ENCODE peak calls at places on chromosomes 12 and 14, in four cellular contexts. M, Z, S and N are unnamed samples.

GRCh38 chr12:124625867-124626675 is 58.7 kb upstream of the NCOR2 start:
- ATAC-seq in S (no peak), Z (peak; percentile 95), M (peak; percentile 80), N (peak; percentile 91)

GRCh38 chr14:95222870-95223398 is 65.6 kb upstream of the DICER1 start:
- ATAC-seq in S (no peak), Z (no peak), M (no peak), N (no peak)

GRCh38 chr12:47032644-47033043 is 46.8 kb upstream of the PCED1B start:
- ATAC-seq in M (peak; percentile 86), S (peak; percentile 82), Z (peak; percentile 80), N (peak; percentile 58)

GRCh38 chr12:26846419-26846818 is 13.4 kb upstream of the ITPR2 start:
- ATAC-seq in S (peak; percentile 69), Z (no peak), M (no peak), N (no peak)

GRCh38 chr12:75526655-75527511 is 15.5 kb upstream of the KRR1 start:
- ATAC-seq in Z (peak; percentile 86), M (peak; percentile 70), S (peak; percentile 98), N (no peak)

GRCh38 chr12:120851444-120851843 is 52.7 kb downstream of the SPPL3 start:
- ATAC-seq in S (peak; percentile 76), Z (no peak), M (no peak), N (no peak)

GRCh38 chr14:95200404-95200803 is 43.1 kb upstream of the DICER1 start:
- ATAC-seq in Z (no peak), M (no peak), S (peak; percentile 39), N (no peak)

GRCh38 chr14:88802596-88802995 is 9.8 kb upstream of the EML5 start:
- ATAC-seq in S (no peak), Z (no peak), M (no peak), N (no peak)

GRCh38 chr12:26188132-26188531 is 7.2 kb upstream of the SSPN start:
- ATAC-seq in S (peak; percentile 46), Z (no peak), M (no peak), N (no peak)

GRCh38 chr12:15931590-15932053 is 20.5 kb downstream of the DERA start:
- ATAC-seq in S (peak; percentile 80), M (no peak), Z (peak; percentile 70), N (no peak)

GRCh38 chr12:32435921-32436710 is 36.8 kb downstream of the FGD4 start:
- ATAC-seq in S (no peak), M (no peak), Z (peak; percentile 48), N (no peak)

GRCh38 chr14:50099335-50099734 is 17.0 kb downstream of the VCPKMT start:
- ATAC-seq in S (no peak), M (no peak), Z (peak; percentile 33), N (no peak)

GRCh38 chr14:51430079-51430478 is 190.0 kb downstream of the TMX1 start:
- ATAC-seq in M (no peak), S (no peak), Z (no peak), N (no peak)

GRCh38 chr14:49637534-49638078 is 2.6 kb upstream of the DNAAF2 start:
- ATAC-seq in Z (no peak), M (no peak), S (no peak), N (no peak)

GRCh38 chr12:112762753-112763152 is 28.8 kb upstream of the RPH3A start:
- ATAC-seq in Z (no peak), S (no peak), M (no peak), N (no peak)

GRCh38 chr12:120092531-120093335 is 23.8 kb downstream of the RAB35 start:
- ATAC-seq in Z (peak; percentile 9), M (no peak), S (no peak), N (no peak)

GRCh38 chr12:113439606-113440030 is 17.4 kb downstream of the SDSL start:
- ATAC-seq in S (peak; percentile 48), Z (peak; percentile 91), M (peak; percentile 86), N (no peak)

GRCh38 chr14:75522224-75522764 is at the start of gene BATF:
- ATAC-seq in M (no peak), S (peak; percentile 58), Z (no peak), N (peak; percentile 15)

GRCh38 chr12:64747681-64748080 is 11.5 kb downstream of the GNS start:
- ATAC-seq in M (no peak), S (no peak), Z (no peak), N (no peak)

GRCh38 chr12:128661216-128661550 is 162.6 kb downstream of the SLC15A4 start:
- ATAC-seq in M (no peak), S (no peak), Z (no peak), N (no peak)

GRCh38 chr12:54144738-54145137 is 44.0 kb downstream of the SMUG1 start:
- ATAC-seq in Z (no peak), M (no peak), S (no peak), N (no peak)

GRCh38 chr12:26513357-26514043 is 318.1 kb downstream of the SSPN start:
- ATAC-seq in S (no peak), Z (no peak), M (no peak), N (no peak)

GRCh38 chr14:50750323-50750722 is 80.6 kb downstream of the NIN start:
- ATAC-seq in S (no peak), M (no peak), Z (no peak), N (no peak)

GRCh38 chr12:109393437-109394345 is 46.0 kb downstream of the MYO1H start:
- ATAC-seq in Z (peak; percentile 87), M (peak; percentile 80), S (peak; percentile 78), N (peak; percentile 75)

GRCh38 chr14:37034410-37035285 is 137.8 kb downstream of the SLC25A21 start:
- ATAC-seq in S (no peak), M (no peak), Z (no peak), N (no peak)

GRCh38 chr12:131239384-131240094 is 285.8 kb downstream of the ADGRD1 start:
- ATAC-seq in Z (no peak), S (peak; percentile 91), M (peak; percentile 16), N (no peak)

GRCh38 chr14:49940805-49941421 is 48.0 kb downstream of the ARF6 start:
- ATAC-seq in Z (no peak), M (no peak), S (no peak), N (no peak)

GRCh38 chr14:100982356-100982755 is 78.8 kb upstream of the RTL1 start:
- ATAC-seq in Z (peak; percentile 81), M (no peak), S (no peak), N (no peak)

GRCh38 chr12:69101505-69101904 is 137.9 kb upstream of the CPSF6 start:
- ATAC-seq in S (no peak), M (no peak), Z (no peak), N (no peak)

GRCh38 chr14:95557832-95558231 is 23.0 kb downstream of the GLRX5 start:
- ATAC-seq in S (peak; percentile 49), M (no peak), Z (no peak), N (no peak)

GRCh38 chr12:94089891-94090290 is 58.5 kb upstream of the PLXNC1 start:
- ATAC-seq in M (peak; percentile 94), Z (no peak), S (no peak), N (no peak)

GRCh38 chr12:94091624-94092023 is 56.8 kb upstream of the PLXNC1 start:
- ATAC-seq in Z (no peak), M (no peak), S (no peak), N (no peak)

GRCh38 chr12:94095618-94096017 is 52.8 kb upstream of the PLXNC1 start:
- ATAC-seq in Z (no peak), S (no peak), M (no peak), N (no peak)

GRCh38 chr12:94094700-94095099 is 53.7 kb upstream of the PLXNC1 start:
- ATAC-seq in Z (no peak), S (no peak), M (no peak), N (no peak)

GRCh38 chr12:94092516-94093241 is 55.7 kb upstream of the PLXNC1 start:
- ATAC-seq in M (no peak), Z (no peak), S (no peak), N (peak; percentile 79)
- TF ChIP-seq EP300 in M (no peak), Z (no peak), S (no peak), N (no peak)

GRCh38 chr14:99524091-99524661 is 43.0 kb downstream of the CCNK start:
- ATAC-seq in Z (no peak), M (no peak), S (no peak), N (peak; percentile 60)

GRCh38 chr14:99527427-99528076 is 46.3 kb downstream of the CCNK start:
- ATAC-seq in Z (no peak), M (no peak), S (no peak), N (no peak)

GRCh38 chr14:99524804-99525698 is 43.8 kb downstream of the CCNK start:
- ATAC-seq in S (peak; percentile 47), Z (peak; percentile 81), M (peak; percentile 83), N (no peak)

GRCh38 chr14:99525699-99526080 is 44.5 kb downstream of the CCNK start:
- ATAC-seq in S (no peak), Z (no peak), M (no peak), N (no peak)

GRCh38 chr14:99527026-99527425 is 45.8 kb downstream of the CCNK start:
- ATAC-seq in S (no peak), M (no peak), Z (no peak), N (no peak)
- H3K4me1 ChIP-seq in S (no peaks in the 10 kb centered on the region), M (peaks cover 11% of the 10 kb centered on the region), Z (peaks cover 60% of the 10 kb centered on the region), N (peaks cover 3% of the 10 kb centered on the region)

DNA sequence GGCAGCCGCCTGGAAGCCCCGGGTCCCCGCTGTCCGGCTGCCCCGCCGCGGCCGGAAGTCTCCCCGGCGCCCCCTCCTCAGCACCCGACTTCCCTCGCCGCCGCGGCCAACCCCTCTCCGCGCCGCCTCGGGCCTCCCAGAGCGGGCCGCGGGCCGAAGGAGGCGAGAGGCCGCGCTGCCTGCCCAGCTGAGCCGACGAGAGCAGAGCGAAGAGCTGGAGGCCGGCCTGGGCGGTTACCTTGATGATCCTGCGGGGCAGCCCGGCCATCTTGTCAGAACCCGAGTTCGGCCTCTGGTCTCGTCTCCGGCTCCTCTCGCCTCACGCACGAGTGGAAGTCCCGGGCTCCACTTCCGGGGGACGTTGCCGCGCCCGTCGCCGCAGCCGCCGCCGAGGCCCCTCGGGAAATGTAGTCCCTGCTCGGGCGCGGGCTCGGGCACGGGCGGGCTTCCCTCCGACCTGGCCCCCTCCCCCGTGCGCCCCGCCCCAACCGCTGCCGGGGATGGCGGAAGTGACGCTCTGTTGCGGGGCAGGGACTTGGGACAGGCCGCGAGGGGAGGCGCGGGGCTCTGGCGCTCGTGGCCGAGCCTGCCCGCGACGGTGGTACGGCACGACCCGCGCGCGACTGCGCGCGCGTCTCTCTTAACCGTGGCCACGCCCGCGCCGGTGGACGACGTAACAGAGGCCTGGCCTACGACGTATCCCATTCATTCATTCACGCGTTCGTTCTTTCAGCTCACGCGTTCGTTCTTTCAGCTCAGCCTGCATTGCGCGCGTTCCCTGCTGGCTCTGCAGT is at the start of gene UBE2N:
- ATAC-seq in Z (peak; percentile 93), S (peak; percentile 87), M (peak; percentile 88), N (peak; percentile 97)
- TF ChIP-seq EP300 in Z (no peak), S (no peak), M (peak; percentile 31), N (no peak)

DNA sequence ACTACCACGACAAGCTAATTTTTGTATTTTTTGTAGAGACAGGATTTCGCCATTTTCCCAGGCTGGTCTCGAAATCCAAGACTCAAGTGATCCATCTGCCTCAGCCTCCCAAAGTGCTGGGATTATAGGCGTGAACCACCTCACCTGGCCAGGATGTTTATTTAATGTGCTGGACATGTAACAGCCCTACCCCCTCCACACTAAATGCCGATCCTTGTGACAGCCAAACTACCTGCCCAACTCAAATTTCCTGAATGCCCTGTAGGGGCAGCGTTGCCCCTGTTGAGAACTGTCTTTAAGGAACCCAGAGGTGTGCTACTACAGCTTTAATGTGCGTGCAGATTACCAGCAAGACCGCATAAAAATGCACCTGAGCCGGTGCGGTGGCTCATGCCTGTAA is 48.1 kb downstream of the KCNK13 start:
- ATAC-seq in Z (peak; percentile 72), S (no peak), M (peak; percentile 57), N (no peak)
- H3K4me1 ChIP-seq in Z (peaks cover 5% of the 10 kb centered on the region), S (no peaks in the 10 kb centered on the region), M (no peaks in the 10 kb centered on the region), N (no peaks in the 10 kb centered on the region)